ENCODE peak calls at places on chromosome 21, in seven cellular contexts. E is astrocyte of the spinal cord, U is brain microvascular endothelial cell, Z is tibial artery, C is cardiac fibroblast, R is pancreas, I is ovary. W is an unnamed sample.

GRCh38 chr21:41387824-41388223 is 26.0 kb downstream of the MX2 start:
- DNase-seq in U (no peak), C (no peak), Z (peak; percentile 31), E (no peak), I (no peak), R (no peak), W (no peak)

GRCh38 chr21:41411449-41412089 is 14.5 kb upstream of the MX1 start:
- DNase-seq in C (peak; percentile 14), R (peak; percentile 32), Z (peak; percentile 63), E (no peak), I (no peak), U (no peak), W (peak; percentile 78)

GRCh38 chr21:44291078-44291935 is 5.6 kb downstream of the AIRE start:
- DNase-seq in E (no peak), Z (no peak), U (no peak), I (no peak), R (no peak), C (no peak), W (no peak)

GRCh38 chr21:24259241-24259640 is 1348.0 kb downstream of the MRPL39 start:
- DNase-seq in Z (no peak), C (no peak), E (peak; percentile 23), R (no peak), I (no peak), U (no peak), W (no peak)

GRCh38 chr21:36767096-36767495 is 68.2 kb downstream of the SIM2 start:
- DNase-seq in R (no peak), E (no peak), U (no peak), C (no peak), I (no peak), Z (no peak), W (no peak)

GRCh38 chr21:45551816-45552695 is 9.8 kb upstream of the SLC19A1 start:
- DNase-seq in U (no peak), R (no peak), E (no peak), Z (peak; percentile 63), C (no peak), I (no peak), W (no peak)

GRCh38 chr21:29267666-29268065 is 31.1 kb upstream of the BACH1 start:
- DNase-seq in E (no peak), U (no peak), I (no peak), R (no peak), Z (no peak), C (no peak), W (no peak)

GRCh38 chr21:44789880-44790279 is 11.7 kb downstream of the UBE2G2 start:
- DNase-seq in U (no peak), R (no peak), E (peak; percentile 32), C (peak; percentile 20), Z (no peak), I (no peak), W (no peak)

GRCh38 chr21:43290529-43291346 is 121.9 kb downstream of the CRYAA start:
- DNase-seq in U (no peak), E (no peak), R (no peak), C (no peak), Z (no peak), I (no peak), W (no peak)

GRCh38 chr21:34109075-34109474 is 35.7 kb downstream of the MRPS6 start:
- DNase-seq in I (no peak), U (no peak), Z (no peak), E (no peak), C (no peak), R (no peak), W (no peak)

GRCh38 chr21:34280389-34280795 is 83.4 kb upstream of the KCNE2 start:
- DNase-seq in U (no peak), C (peak; percentile 64), I (peak; percentile 53), Z (no peak), R (no peak), E (no peak), W (peak; percentile 29)

GRCh38 chr21:46056450-46056903 is 41.4 kb upstream of the COL6A2 start:
- DNase-seq in C (peak; percentile 96), E (peak; percentile 82), I (peak; percentile 97), U (peak; percentile 72), R (no peak), Z (peak; percentile 97), W (peak; percentile 59)

GRCh38 chr21:32499249-32500055 is 85.9 kb downstream of the TCP10L start:
- DNase-seq in U (peak; percentile 51), R (no peak), I (no peak), Z (no peak), E (peak; percentile 79), C (peak; percentile 76), W (no peak)

GRCh38 chr21:41943468-41944250 is 10.2 kb downstream of the C2CD2 start:
- DNase-seq in U (no peak), E (no peak), R (no peak), C (no peak), Z (no peak), I (no peak), W (no peak)

GRCh38 chr21:41839387-41840000 is 39.6 kb downstream of the PRDM15 start:
- DNase-seq in I (no peak), U (no peak), E (no peak), R (no peak), C (no peak), Z (no peak), W (no peak)

GRCh38 chr21:45123440-45123839 is 49.1 kb downstream of the ADARB1 start:
- DNase-seq in Z (no peak), C (no peak), U (no peak), E (no peak), R (no peak), I (no peak), W (no peak)

GRCh38 chr21:26888256-26888655 is 43.0 kb upstream of the ADAMTS1 start:
- DNase-seq in Z (no peak), I (no peak), U (no peak), E (peak; percentile 35), C (no peak), R (no peak), W (no peak)

GRCh38 chr21:45590726-45591618 is 48.7 kb upstream of the SLC19A1 start:
- DNase-seq in R (peak; percentile 34), C (no peak), Z (peak; percentile 62), U (no peak), E (no peak), I (peak; percentile 62), W (no peak)

DNA sequence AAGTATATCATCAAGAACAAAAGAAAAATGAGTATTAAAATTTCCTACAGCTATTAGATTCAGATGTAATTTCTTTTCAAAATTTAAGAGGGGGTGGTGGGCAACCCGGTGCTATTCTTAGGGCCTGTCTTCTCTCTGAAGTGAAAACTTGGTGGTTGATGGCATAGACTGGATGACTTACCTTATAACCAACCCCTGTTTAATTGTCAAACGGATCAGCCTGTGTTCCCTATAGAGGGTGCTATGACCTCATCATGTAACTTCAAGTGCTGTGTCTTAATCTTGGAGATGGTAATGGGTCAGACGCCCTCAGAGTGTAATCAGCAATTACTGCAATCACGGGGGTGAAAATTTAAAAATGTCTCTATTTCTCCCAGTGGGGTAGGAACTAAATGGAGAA is 176.2 kb downstream of the PCP4 start:
- DNase-seq in R (no peak), I (no peak), U (no peak), C (no peak), E (no peak), Z (no peak), W (no peak)
- TF ChIP-seq CTCF in R (no peak), I (no peak), U (no peak), C (no peak), E (no peak), Z (no peak), W (no peak)

GRCh38 chr21:38170283-38170682 is 86.5 kb upstream of the KCNJ15 start:
- DNase-seq in I (no peak), R (no peak), E (peak; percentile 61), U (peak; percentile 17), C (peak; percentile 45), Z (no peak), W (peak; percentile 54)
- TF ChIP-seq CTCF in I (no peak), R (peak; percentile 9), E (peak; percentile 71), U (peak; percentile 77), C (peak; percentile 65), Z (peak; percentile 36), W (peak; percentile 39)

DNA sequence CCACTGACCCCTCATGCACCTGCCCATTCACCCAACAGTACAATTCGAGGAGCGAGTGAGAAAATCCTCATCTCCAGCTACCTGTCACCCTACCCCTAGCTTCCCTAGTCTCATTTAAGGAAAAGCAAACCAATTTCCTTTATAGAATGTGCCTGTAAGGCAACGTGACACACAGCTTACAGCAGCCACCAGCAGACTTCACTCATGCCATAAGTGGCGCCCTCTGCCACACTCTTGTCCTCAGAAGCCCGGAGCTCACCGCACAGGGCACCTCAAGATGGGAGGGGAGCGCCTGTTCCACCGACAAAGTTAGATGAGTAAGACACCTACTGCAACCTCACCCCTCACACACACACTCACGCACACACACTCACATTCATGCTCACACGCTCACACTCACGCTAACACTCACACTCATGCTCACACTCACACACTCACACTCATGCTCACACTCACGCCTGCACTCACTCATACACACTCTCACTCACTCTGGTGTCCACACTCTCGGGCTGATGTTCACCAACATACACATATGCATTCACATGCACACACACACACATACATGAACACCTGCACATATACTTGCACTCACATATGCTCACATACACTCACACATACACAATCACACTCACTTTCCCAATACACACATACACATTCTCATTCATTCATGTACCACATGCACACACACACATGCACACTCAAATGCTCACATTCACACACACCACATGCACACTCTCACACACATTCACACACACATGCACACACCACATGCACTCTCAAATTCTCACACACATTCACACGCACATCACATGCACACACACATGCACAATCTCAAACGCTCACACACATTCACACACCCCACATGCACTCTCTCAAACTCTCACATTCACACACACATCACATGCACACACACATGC is 170.7 kb downstream of the PSMG1 start:
- DNase-seq in I (no peak), Z (no peak), R (no peak), E (no peak), U (no peak), C (no peak), W (no peak)
- TF ChIP-seq CTCF in I (no peak), Z (no peak), R (no peak), E (no peak), U (no peak), C (no peak), W (no peak)

GRCh38 chr21:37803076-37803475 is 113.2 kb downstream of the KCNJ6 start:
- DNase-seq in U (no peak), Z (no peak), E (no peak), R (no peak), C (no peak), I (no peak), W (no peak)

GRCh38 chr21:37800122-37800455 is 116.2 kb downstream of the KCNJ6 start:
- DNase-seq in Z (no peak), C (peak; percentile 10), I (no peak), E (no peak), U (no peak), R (no peak), W (no peak)

GRCh38 chr21:37800496-37801061 is 115.7 kb downstream of the KCNJ6 start:
- DNase-seq in E (no peak), R (no peak), Z (no peak), U (no peak), I (no peak), C (peak; percentile 22), W (no peak)

GRCh38 chr21:37808261-37808660 is 108.0 kb downstream of the KCNJ6 start:
- DNase-seq in E (no peak), Z (no peak), C (no peak), I (no peak), R (no peak), U (no peak), W (no peak)

DNA sequence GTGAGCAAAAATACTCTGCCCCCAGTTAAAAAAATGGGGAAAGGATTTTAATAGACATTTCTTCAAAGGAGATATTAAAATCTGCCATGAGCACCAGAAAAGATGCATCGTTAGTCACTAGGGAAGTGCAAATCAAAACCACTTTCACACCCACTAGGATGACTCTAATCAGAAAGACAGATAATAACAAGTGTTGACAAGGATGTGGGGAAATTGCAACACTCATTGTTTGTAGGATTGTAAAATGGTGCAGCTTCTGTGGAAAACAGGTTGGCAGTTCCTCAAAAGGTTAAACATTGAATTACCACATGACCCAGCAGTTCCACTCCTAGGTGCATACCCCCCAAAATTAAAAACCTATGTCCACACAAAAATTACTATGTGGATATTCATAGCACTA is 112.3 kb downstream of the KCNJ6 start:
- DNase-seq in U (no peak), E (no peak), R (no peak), I (no peak), Z (no peak), C (no peak), W (no peak)
- TF ChIP-seq CTCF in U (no peak), E (no peak), R (no peak), I (no peak), Z (no peak), C (no peak), W (no peak)